ENCODE peak calls at places on chromosomes 7 and 10, in four cellular contexts. D is CD8-positive, alpha-beta T cell; A is endodermal cell; N is spleen. T is an unnamed sample.

GRCh38 chr7:121562274-121562673 is 166.2 kb upstream of the FAM3C start:
- DNase-seq in D (no peak), A (no peak), N (no peak), T (no peak)

GRCh38 chr7:16891338-16891737 is 9.6 kb upstream of the AGR3 start:
- DNase-seq in D (no peak), A (peak; percentile 66), N (no peak), T (peak; percentile 37)

GRCh38 chr10:89431977-89432376 is 17.6 kb downstream of the IFIT5 start:
- DNase-seq in D (no peak), A (no peak), N (no peak), T (no peak)

GRCh38 chr10:34549001-34549400 is 266.1 kb downstream of the PARD3 start:
- DNase-seq in D (no peak), A (no peak), N (no peak), T (no peak)

GRCh38 chr7:113891828-113892227 is 27.0 kb downstream of the PPP1R3A start:
- DNase-seq in D (no peak), A (no peak), N (no peak), T (no peak)

GRCh38 chr7:50330254-50330653 is 25.7 kb downstream of the IKZF1 start:
- DNase-seq in D (no peak), A (no peak), N (no peak), T (no peak)

GRCh38 chr10:119737827-119738226 is 12.0 kb downstream of the INPP5F start:
- DNase-seq in D (no peak), A (peak; percentile 57), N (no peak), T (no peak)

GRCh38 chr10:22624289-22624738 is 90.1 kb downstream of the PIP4K2A start:
- DNase-seq in D (no peak), A (no peak), N (no peak), T (no peak)

GRCh38 chr10:50417906-50418697 is 166.8 kb upstream of the ASAH2 start:
- DNase-seq in D (peak; percentile 11), A (peak; percentile 87), N (peak; percentile 86), T (peak; percentile 38)

GRCh38 chr7:36896418-36896817 is 172.1 kb upstream of the AOAH start:
- DNase-seq in D (no peak), A (no peak), N (no peak), T (no peak)

GRCh38 chr10:7551289-7551688 is 115.5 kb downstream of the ITIH5 start:
- DNase-seq in D (no peak), A (no peak), N (no peak), T (no peak)

GRCh38 chr10:94343159-94343558 is 19.6 kb downstream of the NOC3L start:
- DNase-seq in D (no peak), A (no peak), N (no peak), T (no peak)

GRCh38 chr7:10239643-10240345 is 733.9 kb upstream of the PHF14 start:
- DNase-seq in D (no peak), A (peak; percentile 43), N (no peak), T (no peak)

GRCh38 chr10:15802375-15802949 is 57.8 kb downstream of the MINDY3 start:
- DNase-seq in D (no peak), A (peak; percentile 78), N (no peak), T (no peak)

GRCh38 chr10:79390551-79391229 is 43.4 kb downstream of the PPIF start:
- DNase-seq in D (no peak), A (peak; percentile 46), N (peak; percentile 74), T (no peak)

GRCh38 chr7:149624006-149624405 is 126.4 kb upstream of the ZNF746 start:
- DNase-seq in D (peak; percentile 27), A (peak; percentile 66), N (no peak), T (peak; percentile 68)

GRCh38 chr7:43591551-43592180 is 8.8 kb downstream of the STK17A start:
- DNase-seq in D (no peak), A (no peak), N (no peak), T (no peak)

GRCh38 chr10:32949221-32949678 is 8.8 kb downstream of the ITGB1 start:
- DNase-seq in D (no peak), A (no peak), N (no peak), T (no peak)

GRCh38 chr7:41694490-41694889 is 8.4 kb downstream of the INHBA start:
- DNase-seq in D (no peak), A (no peak), N (no peak), T (no peak)

GRCh38 chr7:121328508-121329459 is at the start of gene WNT16:
- DNase-seq in D (no peak), A (peak; percentile 89), N (peak; percentile 85), T (no peak)

GRCh38 chr7:77538186-77538907 is 1.3 kb downstream of the PTPN12 start:
- DNase-seq in D (no peak), A (peak; percentile 90), N (peak; percentile 83), T (no peak)

GRCh38 chr10:121525276-121526039 is 72.8 kb downstream of the FGFR2 start:
- DNase-seq in D (no peak), A (no peak), N (no peak), T (no peak)

DNA sequence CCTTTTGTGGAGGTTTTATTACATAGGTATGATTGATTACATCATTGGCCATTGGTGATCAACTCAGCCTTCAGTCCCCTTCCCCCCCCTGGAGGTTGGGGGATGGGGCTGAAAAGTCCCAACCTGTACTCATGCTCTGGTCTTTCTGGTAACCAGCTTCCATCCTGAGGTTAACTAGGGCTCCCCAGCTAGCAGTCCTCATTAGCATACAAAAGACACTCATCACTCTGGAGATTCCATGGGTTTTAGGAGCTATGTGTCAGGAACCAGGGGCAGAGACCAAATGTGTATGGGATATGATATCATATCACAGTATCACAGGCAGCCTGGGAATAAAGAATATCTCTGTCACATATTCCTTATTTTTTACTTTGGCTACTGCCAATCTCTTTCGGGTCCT is 13.6 kb downstream of the CCSER2 start:
- DNase-seq in D (no peak), A (no peak), N (no peak), T (no peak)
- H3K4me1 ChIP-seq in D (peaks cover 58% of the 10 kb centered on the region), A (peaks cover 6% of the 10 kb centered on the region), N (peaks cover 90% of the 10 kb centered on the region), T (peaks cover 70% of the 10 kb centered on the region)

GRCh38 chr7:129857313-129857712 is 95.4 kb downstream of the UBE2H start:
- DNase-seq in D (no peak), A (no peak), N (no peak), T (no peak)
- H3K27ac ChIP-seq in D (no peak overlapping the region), A (no peak overlapping the region), N (no peak overlapping the region), T (no peak overlapping the region)

DNA sequence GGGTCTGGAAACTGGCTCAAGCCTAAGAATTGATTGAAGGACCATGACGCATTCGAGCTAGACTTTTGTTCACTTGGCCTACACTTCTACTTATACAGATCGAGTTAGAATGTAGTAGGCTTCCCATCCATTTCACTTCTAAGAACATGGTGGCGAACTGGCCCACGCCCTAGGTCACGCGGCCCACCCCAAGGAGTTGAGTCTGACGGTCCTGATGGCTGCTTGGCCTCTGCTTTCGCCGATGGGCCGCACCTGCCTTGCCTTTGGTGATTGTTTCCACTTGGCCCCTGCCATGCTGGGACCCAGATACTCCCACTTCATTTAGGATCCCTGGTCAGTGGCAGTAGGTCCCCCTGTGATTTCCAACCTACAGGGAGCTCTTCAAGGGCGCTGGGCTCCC is 153.6 kb downstream of the PRKAG2 start:
- DNase-seq in D (no peak), A (no peak), N (no peak), T (no peak)
- H3K4me1 ChIP-seq in D (no peaks in the 10 kb centered on the region), A (no peaks in the 10 kb centered on the region), N (peaks cover 49% of the 10 kb centered on the region), T (no peaks in the 10 kb centered on the region)

DNA sequence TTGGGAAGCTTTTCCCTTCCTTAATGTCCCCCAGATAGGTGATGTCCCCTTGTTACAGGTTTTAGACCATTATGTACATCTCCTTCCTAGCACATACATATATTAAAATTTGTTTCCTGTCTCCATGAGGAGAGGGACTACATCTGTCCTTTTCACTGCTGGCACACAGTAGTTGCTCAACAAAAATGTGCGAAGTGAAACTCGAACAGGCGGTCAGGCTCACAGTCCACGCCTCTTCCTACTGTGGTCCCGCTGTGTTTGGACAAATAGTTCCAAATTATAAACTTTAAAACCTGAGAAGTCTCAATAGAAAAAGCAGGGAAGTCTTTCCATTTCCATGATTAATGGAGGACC is 1.2 kb upstream of the HHEX start:
- DNase-seq in D (no peak), A (no peak), N (no peak), T (no peak)
- H3K27ac ChIP-seq in D (no peak overlapping the region), A (no peak overlapping the region), N (no peak overlapping the region), T (no peak overlapping the region)

GRCh38 chr10:126061526-126061925 is 165.2 kb downstream of the FANK1 start:
- DNase-seq in D (no peak), A (no peak), N (no peak), T (no peak)
- H3K4me1 ChIP-seq in D (no peaks in the 10 kb centered on the region), A (peaks cover 3% of the 10 kb centered on the region), N (no peaks in the 10 kb centered on the region), T (no peaks in the 10 kb centered on the region)

DNA sequence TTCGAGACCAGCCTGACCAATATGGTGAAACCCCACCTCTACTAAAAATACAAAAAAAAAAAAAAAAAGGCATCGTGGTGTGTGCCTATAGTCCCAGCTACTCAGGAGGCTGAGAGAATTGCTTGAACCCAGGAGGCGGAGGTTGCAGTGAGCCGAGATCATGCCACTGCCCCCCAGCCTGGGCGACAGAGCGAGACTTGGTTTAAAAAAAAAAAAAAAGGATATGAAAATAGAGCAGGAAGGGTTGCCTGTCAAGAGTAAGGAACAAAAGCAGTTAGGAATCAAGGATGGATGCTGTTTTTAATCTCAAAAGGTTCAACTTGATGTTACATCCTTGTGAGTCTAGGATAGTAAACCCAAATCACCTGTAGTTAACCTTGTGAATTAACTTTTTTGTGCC is 11.8 kb upstream of the ASCC1 start:
- DNase-seq in D (no peak), A (no peak), N (no peak), T (no peak)
- H3K27ac ChIP-seq in D (no peak overlapping the region), A (peak overlapping the region; percentile 24), N (no peak overlapping the region), T (no peak overlapping the region)

T was measured in CD4-positive, alpha-beta memory T cell.